ENCODE peak calls at places on chromosomes 1 and 21, in four cellular contexts. D, A, M and Y are unnamed samples.
A peak's percentile ranks its signal among the peaks of the same experiment; 100 is the strongest.

GRCh38 chr1:23178931-23179330 is 10.3 kb upstream of the LUZP1 start:
- DNase-seq in D (no peak), A (no peak), M (peak; percentile 35), Y (peak; percentile 48)

GRCh38 chr1:234768569-234769283 is 158.7 kb upstream of the IRF2BP2 start:
- DNase-seq in D (no peak), A (no peak), M (peak; percentile 15), Y (no peak)

GRCh38 chr1:44250113-44250781 is 37.0 kb downstream of the DMAP1 start:
- DNase-seq in D (peak; percentile 51), A (no peak), M (no peak), Y (no peak)

GRCh38 chr1:239722080-239722479 is 335.7 kb downstream of the CHRM3 start:
- DNase-seq in D (no peak), A (no peak), M (no peak), Y (no peak)

GRCh38 chr1:180614746-180615145 is 17.1 kb upstream of the XPR1 start:
- DNase-seq in D (no peak), A (no peak), M (no peak), Y (no peak)

GRCh38 chr1:22585471-22585870 is 22.2 kb downstream of the EPHA8 start:
- DNase-seq in D (no peak), A (no peak), M (no peak), Y (no peak)

GRCh38 chr1:151739590-151740355 is 18.5 kb downstream of the RIIAD1 start:
- DNase-seq in D (no peak), A (no peak), M (no peak), Y (no peak)

GRCh38 chr1:29698033-29698432 is 461.7 kb downstream of the PTPRU start:
- DNase-seq in D (no peak), A (no peak), M (no peak), Y (no peak)

GRCh38 chr1:243939167-243939848 is 89.3 kb upstream of the AKT3 start:
- DNase-seq in D (no peak), A (no peak), M (no peak), Y (no peak)

GRCh38 chr1:93022580-93022979 is 56.5 kb upstream of the MTF2 start:
- DNase-seq in D (no peak), A (no peak), M (no peak), Y (no peak)

GRCh38 chr1:2341706-2342383 is 49.5 kb downstream of the MORN1 start:
- DNase-seq in D (no peak), A (peak; percentile 38), M (no peak), Y (no peak)

GRCh38 chr1:193451606-193452005 is 265.2 kb upstream of the B3GALT2 start:
- DNase-seq in D (no peak), A (no peak), M (no peak), Y (no peak)

GRCh38 chr1:31196685-31197084 is 43.0 kb downstream of the NKAIN1 start:
- DNase-seq in D (no peak), A (no peak), M (peak; percentile 92), Y (no peak)

GRCh38 chr1:7975212-7975865 is 13.8 kb downstream of the PARK7 start:
- DNase-seq in D (peak; percentile 61), A (peak; percentile 78), M (peak; percentile 80), Y (peak; percentile 54)

GRCh38 chr1:32773018-32773763 is 44.0 kb downstream of the YARS1 start:
- DNase-seq in D (peak; percentile 81), A (peak; percentile 87), M (peak; percentile 93), Y (peak; percentile 75)

GRCh38 chr1:114342376-114342775 is 168.6 kb downstream of the TRIM33 start:
- DNase-seq in D (no peak), A (no peak), M (no peak), Y (no peak)

GRCh38 chr21:46661211-46661625 is 25.7 kb downstream of the PRMT2 start:
- DNase-seq in D (peak; percentile 60), A (peak; percentile 80), M (peak; percentile 68), Y (peak; percentile 55)

GRCh38 chr1:4177425-4178150 is 277.5 kb upstream of the C1orf174 start:
- DNase-seq in D (no peak), A (no peak), M (no peak), Y (peak; percentile 53)

GRCh38 chr1:247494746-247495145 is 36.8 kb upstream of the OR2B11 start:
- DNase-seq in D (no peak), A (no peak), M (no peak), Y (no peak)

GRCh38 chr21:38303300-38303699 is 46.5 kb downstream of the KCNJ15 start:
- DNase-seq in D (no peak), A (peak; percentile 93), M (peak; percentile 78), Y (no peak)

GRCh38 chr1:48069662-48070432 is 72.7 kb upstream of the TRABD2B start:
- DNase-seq in D (no peak), A (peak; percentile 63), M (peak; percentile 52), Y (no peak)

GRCh38 chr1:184743062-184743756 is 11.4 kb downstream of the EDEM3 start:
- DNase-seq in D (no peak), A (no peak), M (no peak), Y (no peak)

GRCh38 chr1:199463521-199464127 is 563.9 kb upstream of the NR5A2 start:
- DNase-seq in D (no peak), A (no peak), M (no peak), Y (peak; percentile 51)

GRCh38 chr1:199460933-199461332 is 566.6 kb upstream of the NR5A2 start:
- DNase-seq in D (no peak), A (no peak), M (no peak), Y (no peak)
- TF ChIP-seq CTCF in D (no peak), A (no peak), M (no peak), Y (no peak)

DNA sequence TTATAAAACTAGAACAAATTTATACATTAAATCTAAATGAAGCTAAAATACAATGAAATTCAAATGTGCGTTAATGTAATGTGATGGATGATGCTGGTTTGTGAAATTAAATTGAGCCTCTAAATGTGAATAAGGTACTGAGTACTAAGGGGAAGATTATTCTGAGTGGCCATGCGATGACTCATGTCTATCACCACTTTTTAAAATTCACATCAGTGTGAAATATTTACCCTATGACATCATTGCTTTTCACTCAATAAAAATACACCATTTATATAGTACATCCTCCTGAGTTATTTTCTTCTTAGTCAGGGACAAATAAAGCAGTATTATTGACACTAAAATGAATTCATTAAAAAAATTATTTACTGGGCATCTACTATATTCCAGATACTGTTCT is 224.9 kb upstream of the FAM78B start:
- DNase-seq in D (no peak), A (no peak), M (no peak), Y (no peak)
- H3K4me1 ChIP-seq in D (no peaks in the 10 kb centered on the region), A (no peaks in the 10 kb centered on the region), M (no peaks in the 10 kb centered on the region), Y (no peaks in the 10 kb centered on the region)

DNA sequence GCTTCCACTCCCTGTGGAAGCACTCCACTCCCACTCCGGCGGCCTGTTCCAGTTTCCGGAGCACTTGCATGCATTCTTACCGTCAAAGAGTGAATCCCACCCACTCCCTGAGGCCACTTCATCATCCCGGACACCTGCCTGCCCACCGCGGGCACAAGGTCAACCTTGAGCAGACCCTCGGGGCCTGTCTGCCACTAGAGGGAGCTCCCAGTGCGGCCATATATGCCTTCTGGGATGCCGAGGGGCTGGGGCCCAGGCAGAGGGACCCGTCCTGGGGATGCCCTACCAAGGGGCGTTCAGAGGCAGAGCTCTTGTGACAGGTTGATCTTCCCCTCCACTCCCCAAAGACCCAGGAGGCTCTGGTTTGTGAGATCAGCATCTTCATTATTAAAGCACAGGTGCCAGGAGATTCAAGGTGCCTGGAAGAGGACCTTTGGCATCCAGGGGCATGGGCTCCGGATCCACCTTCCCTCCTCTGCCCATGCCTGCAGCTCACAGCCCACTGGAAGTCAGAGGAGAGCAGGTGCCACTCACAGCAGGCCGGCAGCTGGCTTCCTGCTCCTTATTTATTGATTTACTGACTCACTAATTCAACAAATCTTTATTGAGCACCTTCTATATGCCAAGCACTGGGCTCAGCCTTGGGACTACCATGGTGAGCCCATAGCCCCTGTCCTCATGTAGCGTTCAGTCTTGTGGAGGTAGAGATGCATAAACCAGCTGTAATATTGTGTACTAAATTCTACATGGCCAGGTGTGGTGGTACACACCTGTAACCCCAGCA is 47.3 kb downstream of the UBIAD1 start:
- DNase-seq in D (no peak), A (no peak), M (no peak), Y (peak; percentile 58)
- TF ChIP-seq CTCF in D (peak; percentile 59), A (no peak), M (peak; percentile 25), Y (peak; percentile 89)

DNA sequence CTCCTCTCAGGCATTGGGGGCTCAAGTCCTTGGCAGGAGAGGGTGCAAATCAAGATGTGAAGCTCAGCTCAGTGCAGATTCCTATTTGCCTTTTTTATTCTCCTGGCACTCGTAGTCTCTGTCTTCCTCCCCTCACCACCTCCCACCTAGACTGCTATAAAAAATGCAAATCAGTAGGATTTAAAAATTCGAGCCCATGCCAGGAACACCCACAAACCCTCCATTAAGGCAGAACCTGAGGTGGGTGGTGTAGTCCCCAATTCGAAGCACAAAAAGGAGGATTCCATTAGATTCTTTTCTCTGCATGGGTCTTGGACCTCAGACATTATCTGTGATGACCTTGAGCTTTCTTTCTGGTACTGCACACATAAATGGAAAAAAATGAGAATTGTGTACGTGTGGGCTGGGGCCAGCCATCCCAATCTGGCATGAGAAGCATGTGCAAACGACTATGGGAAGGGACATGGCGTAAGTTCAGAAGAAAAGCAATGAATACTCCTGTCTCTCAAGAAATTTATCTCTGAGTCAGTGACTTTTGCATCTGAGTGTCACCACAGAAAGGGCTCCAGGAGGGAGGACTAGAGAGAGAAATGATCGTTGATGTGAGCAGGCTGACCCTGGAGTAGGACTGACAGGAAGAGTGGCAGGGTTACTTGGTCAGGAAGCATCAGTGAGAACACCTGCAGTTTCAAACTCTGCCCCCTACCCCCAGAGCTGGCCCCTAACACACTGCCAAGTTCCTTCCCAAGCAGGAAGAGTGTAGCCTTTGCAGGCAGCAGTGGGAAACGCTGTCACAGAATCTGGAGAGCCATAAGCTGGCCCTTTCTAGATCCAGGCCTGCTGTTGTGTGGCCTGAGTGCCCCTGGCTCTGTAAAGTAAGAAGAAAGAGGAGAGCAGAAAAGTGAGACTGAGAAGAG is 1.7 kb downstream of the INKA2 start:
- DNase-seq in D (no peak), A (no peak), M (no peak), Y (peak; percentile 63)
- H3K4me1 ChIP-seq in D (peaks cover 84% of the 10 kb centered on the region), A (peaks cover 32% of the 10 kb centered on the region), M (peaks cover 30% of the 10 kb centered on the region), Y (peaks cover 32% of the 10 kb centered on the region)

GRCh38 chr1:207878939-207879338 is 32.0 kb downstream of the CD34 start:
- DNase-seq in D (no peak), A (no peak), M (no peak), Y (no peak)

GRCh38 chr1:207875532-207875931 is 35.4 kb downstream of the CD34 start:
- DNase-seq in D (no peak), A (no peak), M (no peak), Y (no peak)

GRCh38 chr1:207873055-207873890 is 37.7 kb downstream of the CD34 start:
- DNase-seq in D (no peak), A (no peak), M (peak; percentile 69), Y (no peak)

GRCh38 chr1:207872655-207873054 is 38.3 kb downstream of the CD34 start:
- DNase-seq in D (no peak), A (no peak), M (no peak), Y (no peak)

GRCh38 chr1:207876129-207876528 is 34.8 kb downstream of the CD34 start:
- DNase-seq in D (no peak), A (no peak), M (no peak), Y (no peak)
- TF ChIP-seq CTCF in D (peak; percentile 51), A (no peak), M (peak; percentile 13), Y (peak; percentile 39)

GRCh38 chr1:212680691-212681090 is 18.9 kb downstream of the BATF3 start:
- DNase-seq in D (no peak), A (no peak), M (no peak), Y (no peak)
- H3K4me1 ChIP-seq in D (no peaks in the 10 kb centered on the region), A (no peaks in the 10 kb centered on the region), M (no peaks in the 10 kb centered on the region), Y (peaks cover 32% of the 10 kb centered on the region)